ENCODE peak calls at places on chromosomes 7 and 10, in seven cellular contexts. Y is sigmoid colon, S is H1, R is tibial nerve, Z is transverse colon, N is SK-N-SH, O is stomach. G is an unnamed sample.

GRCh38 chr7:130490287-130490686 is 1.6 kb upstream of the MEST start:
- DNase-seq in Y (no peak), S (no peak), R (no peak), Z (no peak), N (no peak), O (no peak), G (no peak)

GRCh38 chr10:48594371-48594770 is 10.5 kb downstream of the ARHGAP22 start:
- DNase-seq in Y (no peak), S (no peak), R (no peak), Z (no peak), N (no peak), O (no peak), G (no peak)

GRCh38 chr10:125217986-125218675 is 57.8 kb upstream of the CTBP2 start:
- DNase-seq in Y (no peak), S (no peak), R (no peak), Z (no peak), N (no peak), O (no peak), G (no peak)

GRCh38 chr7:149125189-149125863 is 798 bp downstream of the ZNF425 start:
- DNase-seq in Y (peak), S (no peak), R (no peak), Z (no peak), N (no peak), O (no peak), G (no peak)

GRCh38 chr7:111226800-111227199 is 135.9 kb downstream of the LRRN3 start:
- DNase-seq in Y (no peak), S (no peak), R (no peak), Z (no peak), N (no peak), O (no peak), G (no peak)

GRCh38 chr10:3067045-3067858 is at the start of gene PFKP:
- DNase-seq in Y (peak), S (no peak), R (no peak), Z (peak), N (peak), O (no peak), G (peak)

GRCh38 chr7:107318523-107319160 is 149.8 kb downstream of the HBP1 start:
- DNase-seq in Y (no peak), S (no peak), R (no peak), Z (no peak), N (no peak), O (no peak), G (no peak)

GRCh38 chr10:77827383-77827782 is 99.2 kb downstream of the DLG5 start:
- DNase-seq in Y (no peak), S (no peak), R (no peak), Z (no peak), N (no peak), O (no peak), G (no peak)

GRCh38 chr7:144670251-144670650 is 165.6 kb downstream of the TPK1 start:
- DNase-seq in Y (no peak), S (no peak), R (no peak), Z (no peak), N (no peak), O (no peak), G (no peak)

GRCh38 chr10:27759483-27760281 is 14.1 kb upstream of the MKX start:
- DNase-seq in Y (no peak), S (no peak), R (no peak), Z (no peak), N (no peak), O (no peak), G (no peak)

GRCh38 chr10:27760867-27761266 is 15.2 kb upstream of the MKX start:
- DNase-seq in Y (no peak), S (no peak), R (no peak), Z (no peak), N (no peak), O (no peak), G (no peak)
- TF ChIP-seq EP300 in Y (no peak), S (no peak), R (no peak), Z (no peak), N (no peak), O (no peak), G (no peak)

DNA sequence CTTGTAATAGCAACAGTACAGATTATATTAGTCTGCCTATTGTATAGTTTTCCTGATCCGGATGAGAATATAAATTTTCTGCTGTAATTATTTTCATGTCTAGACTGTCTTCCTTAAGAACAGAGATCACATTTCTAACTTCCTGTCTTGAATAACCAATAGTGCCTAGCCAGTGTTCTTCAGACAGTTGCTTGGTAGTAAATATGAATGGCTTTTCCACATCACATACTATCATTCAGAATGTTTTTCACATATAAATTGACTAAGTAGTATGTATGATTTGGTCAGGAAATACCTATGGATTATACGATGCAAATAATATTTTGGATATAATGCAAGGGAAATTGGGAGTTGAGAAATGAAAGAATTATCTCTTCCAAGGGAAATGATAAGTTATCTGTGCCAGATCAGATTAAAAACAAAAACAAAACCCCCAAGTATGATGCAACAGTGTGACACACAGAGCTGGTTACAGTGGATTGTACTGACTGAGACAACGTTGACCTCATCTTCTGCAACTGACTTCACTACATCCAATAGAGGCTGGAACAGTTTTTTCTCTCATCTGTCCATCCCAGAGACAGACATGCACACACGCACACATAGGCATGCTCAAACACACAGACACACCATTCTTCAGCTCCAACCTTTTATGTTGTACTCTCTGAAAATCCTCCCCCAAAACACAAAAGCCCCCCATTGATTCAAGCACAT is 16.4 kb downstream of the ITGA8 start:
- DNase-seq in Y (no peak), S (no peak), R (no peak), Z (no peak), N (no peak), O (no peak), G (no peak)
- TF ChIP-seq EP300 in Y (no peak), S (no peak), R (no peak), Z (no peak), N (no peak), O (no peak), G (no peak)

DNA sequence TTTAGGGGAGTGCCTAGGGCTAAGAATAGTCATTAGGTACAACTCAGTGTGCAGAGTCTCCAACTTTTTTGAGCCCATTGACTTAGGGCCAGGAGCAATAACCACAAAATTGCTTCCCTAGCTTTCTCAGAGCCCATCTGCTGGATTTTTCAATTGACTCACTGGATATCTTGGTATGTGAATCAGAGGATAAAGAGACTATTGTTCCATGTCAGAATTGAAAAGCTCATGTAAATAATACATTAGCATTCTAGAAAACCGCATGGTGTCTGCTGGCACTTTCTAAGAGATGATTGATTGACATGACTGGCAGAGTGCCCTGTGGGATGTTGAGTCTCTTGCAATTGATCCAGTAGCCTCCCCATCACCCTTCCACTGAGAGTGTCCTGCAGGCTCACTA is 246.2 kb downstream of the CCDC7 start:
- DNase-seq in Y (no peak), S (no peak), R (no peak), Z (no peak), N (no peak), O (no peak), G (no peak)
- TF ChIP-seq EP300 in Y (no peak), S (no peak), R (no peak), Z (no peak), N (no peak), O (no peak), G (no peak)

GRCh38 chr10:93261089-93261488 is 187.4 kb downstream of the CYP26A1 start:
- DNase-seq in Y (no peak), S (no peak), R (no peak), Z (no peak), N (no peak), O (no peak), G (no peak)
- TF ChIP-seq EP300 in Y (no peak), S (no peak), R (no peak), Z (no peak), N (no peak), O (no peak), G (no peak)

DNA sequence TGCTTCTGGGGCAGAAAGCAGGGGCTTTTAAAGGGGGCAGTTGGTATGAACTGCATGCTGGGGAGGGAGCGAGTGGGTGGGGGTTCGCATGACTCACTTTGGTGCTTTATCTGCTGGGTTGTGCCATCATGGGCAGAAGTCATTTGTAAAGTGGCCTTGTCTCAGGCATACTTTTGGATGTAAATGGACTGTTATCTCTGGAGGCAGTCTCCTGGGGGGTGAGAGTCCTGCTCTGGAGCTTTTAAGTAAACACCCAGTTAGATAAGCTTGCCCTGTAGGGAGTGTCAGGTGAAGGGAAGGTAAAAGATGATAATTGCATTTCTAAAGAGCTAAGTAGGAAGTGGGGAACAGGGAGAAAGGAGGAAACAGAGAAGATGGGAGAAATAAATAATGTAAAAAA is 1.6 kb upstream of the GSTO1 start:
- DNase-seq in Y (no peak), S (no peak), R (no peak), Z (no peak), N (no peak), O (no peak), G (no peak)
- TF ChIP-seq EP300 in Y (no peak), S (no peak), R (no peak), Z (no peak), N (no peak), O (no peak), G (no peak)

DNA sequence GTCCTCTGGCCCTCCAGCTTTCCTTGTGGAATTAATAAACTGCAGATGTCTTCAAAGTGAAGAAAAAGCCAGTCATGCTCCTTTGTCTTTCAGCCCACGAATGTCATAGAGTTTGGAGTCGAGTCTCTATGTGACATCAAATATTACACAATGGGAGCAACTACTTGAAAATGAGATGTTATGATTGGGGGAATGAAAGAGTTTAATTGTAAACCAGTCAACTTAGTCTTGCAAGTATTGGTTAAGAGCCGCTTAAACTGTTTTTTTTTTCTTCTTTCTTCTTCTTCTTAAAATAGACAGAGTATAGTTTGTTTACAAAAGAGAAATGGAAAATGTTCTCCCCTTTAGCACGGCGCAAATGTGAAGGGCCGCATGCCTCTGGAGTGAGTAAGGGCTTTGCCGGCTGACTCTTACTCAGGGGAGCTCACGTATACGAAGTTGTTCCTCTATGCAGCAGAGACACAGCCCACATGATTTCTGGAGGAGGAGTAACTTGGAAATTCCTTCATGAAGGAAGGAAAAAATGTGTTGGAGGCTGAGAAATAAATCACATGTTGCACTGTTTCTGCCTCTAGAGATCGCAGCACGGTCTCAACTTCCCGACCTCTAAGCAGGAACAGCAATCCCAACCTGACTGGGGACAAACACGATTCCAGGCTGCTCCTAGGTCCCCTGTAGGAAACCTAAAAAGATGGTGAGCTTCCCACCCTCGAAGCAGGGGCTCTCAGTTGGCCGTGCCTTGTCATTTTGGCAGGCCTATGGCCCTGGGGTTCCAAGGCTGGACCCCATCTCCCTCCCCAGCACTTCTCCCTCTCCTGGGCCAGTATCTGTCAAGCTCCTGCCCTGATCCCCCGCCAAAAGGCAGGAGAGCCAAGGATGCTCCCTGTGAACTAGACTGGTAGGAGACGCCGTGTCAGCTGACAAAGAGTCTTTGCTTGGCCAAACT is 44.9 kb downstream of the MYOF start:
- DNase-seq in Y (peak), S (no peak), R (peak), Z (peak), N (no peak), O (peak), G (peak)
- TF ChIP-seq EP300 in Y (peak), S (peak), R (peak), Z (peak), N (no peak), O (peak), G (peak)

GRCh38 chr7:113142385-113143119 is 24.2 kb upstream of the SMIM30 start:
- DNase-seq in Y (no peak), S (no peak), R (no peak), Z (no peak), N (no peak), O (no peak), G (no peak)
- TF ChIP-seq EP300 in Y (no peak), S (no peak), R (no peak), Z (no peak), N (no peak), O (no peak), G (no peak)

GRCh38 chr10:102113956-102114857 is 6.0 kb downstream of the LDB1 start:
- DNase-seq in Y (peak), S (no peak), R (no peak), Z (peak), N (peak), O (peak), G (peak)

GRCh38 chr10:102113261-102113955 is 6.8 kb downstream of the LDB1 start:
- DNase-seq in Y (no peak), S (no peak), R (no peak), Z (no peak), N (no peak), O (no peak), G (no peak)

GRCh38 chr10:102115775-102116174 is 4.4 kb downstream of the LDB1 start:
- DNase-seq in Y (no peak), S (no peak), R (no peak), Z (no peak), N (no peak), O (no peak), G (no peak)

GRCh38 chr10:102117391-102118159 is 2.6 kb downstream of the LDB1 start:
- DNase-seq in Y (peak), S (no peak), R (peak), Z (peak), N (peak), O (peak), G (peak)

DNA sequence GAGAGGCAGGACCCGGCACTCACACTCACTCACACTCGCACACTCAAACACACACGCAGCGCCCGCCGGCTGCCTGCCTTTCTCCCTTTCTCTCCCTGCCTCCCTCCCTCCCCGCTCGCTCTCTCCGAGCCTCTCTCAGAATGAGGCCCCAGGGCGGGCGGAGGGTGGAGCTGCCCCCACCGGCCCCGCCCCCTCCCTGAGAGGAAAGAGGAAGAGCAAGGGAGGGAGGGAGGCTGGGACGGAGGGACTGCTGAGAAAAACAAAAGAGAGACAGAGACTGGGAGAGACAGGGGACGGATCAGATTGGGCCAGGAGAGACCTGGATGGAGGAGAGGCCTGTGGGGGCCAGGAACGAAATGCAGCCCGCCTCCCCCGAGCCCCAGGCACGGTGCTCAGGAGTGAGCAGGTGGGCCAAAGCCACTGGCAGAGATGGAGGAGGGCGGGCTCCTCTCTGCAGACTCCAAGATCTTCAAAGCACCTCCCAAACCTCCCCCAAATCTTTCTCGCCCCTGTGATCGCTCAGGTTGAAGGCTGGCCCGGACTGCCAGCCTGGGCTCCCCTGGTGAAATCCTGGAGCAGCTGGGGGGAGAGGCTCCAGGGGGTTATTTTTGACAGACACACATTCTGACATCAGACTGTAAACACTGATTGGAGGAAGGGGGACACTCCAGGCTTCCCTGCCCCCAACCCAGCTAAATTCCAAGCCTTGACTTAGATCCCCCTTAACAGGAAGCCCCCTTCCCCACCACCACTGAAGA is 5.1 kb downstream of the LDB1 start:
- DNase-seq in Y (peak), S (no peak), R (peak), Z (peak), N (peak), O (peak), G (peak)
- TF ChIP-seq EP300 in Y (no peak), S (no peak), R (peak), Z (no peak), N (no peak), O (no peak), G (no peak)